ENCODE peak calls at places on chromosomes 5 and 9, in five cellular contexts. W, V, D, F and S are unnamed samples.

GRCh38 chr5:119439140-119439625 is 13.1 kb upstream of the HSD17B4 start:
- DNase-seq in W (no peak), V (no peak), D (no peak), F (no peak), S (peak)

GRCh38 chr9:93184439-93185221 is 691 bp downstream of the WNK2 start:
- DNase-seq in W (no peak), V (peak), D (no peak), F (peak), S (no peak)

GRCh38 chr5:32733582-32734340 is 22.6 kb downstream of the NPR3 start:
- DNase-seq in W (no peak), V (no peak), D (no peak), F (no peak), S (no peak)

GRCh38 chr9:80410106-80410505 is 838.3 kb downstream of the TLE4 start:
- DNase-seq in W (no peak), V (no peak), D (no peak), F (peak), S (no peak)

GRCh38 chr9:133205996-133206931 is 2.8 kb downstream of the OBP2B start:
- DNase-seq in W (no peak), V (no peak), D (no peak), F (no peak), S (no peak)

GRCh38 chr9:124834586-124834985 is 18.7 kb upstream of the WDR38 start:
- DNase-seq in W (no peak), V (no peak), D (no peak), F (no peak), S (no peak)

GRCh38 chr9:573551-574410 is 267.7 kb upstream of the DMRT1 start:
- DNase-seq in W (no peak), V (no peak), D (no peak), F (peak), S (no peak)

GRCh38 chr9:137316012-137316981 is 14.2 kb upstream of the NRARP start:
- DNase-seq in W (no peak), V (no peak), D (no peak), F (peak), S (peak)

GRCh38 chr5:53407373-53407772 is 73.1 kb upstream of the FST start:
- DNase-seq in W (no peak), V (no peak), D (no peak), F (no peak), S (no peak)

GRCh38 chr9:113901196-113901818 is 25.2 kb downstream of the ZNF618 start:
- DNase-seq in W (no peak), V (no peak), D (no peak), F (no peak), S (no peak)

GRCh38 chr5:98735806-98736507 is 37.5 kb upstream of the RGMB start:
- DNase-seq in W (no peak), V (no peak), D (no peak), F (no peak), S (no peak)

GRCh38 chr5:151470440-151470839 is 23.0 kb downstream of the SLC36A1 start:
- DNase-seq in W (no peak), V (peak), D (no peak), F (no peak), S (no peak)

GRCh38 chr5:73587923-73588322 is 22.4 kb downstream of the UTP15 start:
- DNase-seq in W (no peak), V (no peak), D (no peak), F (no peak), S (no peak)

GRCh38 chr5:607541-608285 is 4.4 kb upstream of the CEP72 start:
- DNase-seq in W (no peak), V (no peak), D (no peak), F (no peak), S (no peak)